ENCODE peak calls at places on chromosomes 3 and 15, in five cellular contexts. G is SK-N-MC, P is mammary epithelial cell, C is IMR-90, B is SK-N-SH. F is an unnamed sample.

GRCh38 chr3:159775372-159775961 is 213.2 kb upstream of the IL12A start:
- DNase-seq in G (no peak), P (peak), C (peak), B (peak), F (peak)

GRCh38 chr3:132083583-132084372 is 49.0 kb upstream of the CPNE4 start:
- DNase-seq in G (no peak), P (peak), C (no peak), B (no peak), F (peak)

GRCh38 chr3:171851685-171852084 is 8.5 kb downstream of the TMEM212 start:
- DNase-seq in G (no peak), P (no peak), C (peak), B (no peak), F (peak)

GRCh38 chr3:42222942-42223693 is 42.9 kb downstream of the CCK start:
- DNase-seq in G (no peak), P (no peak), C (no peak), B (no peak), F (no peak)

GRCh38 chr15:66504563-66505429 is at the start of the genes RPL4 and ZWILCH:
- DNase-seq in G (peak), P (peak), C (peak), B (peak), F (peak)

GRCh38 chr3:59573911-59574310 is 524.1 kb upstream of the CFAP20DC start:
- DNase-seq in G (no peak), P (peak), C (peak), B (no peak), F (peak)

GRCh38 chr3:15804553-15805095 is 6.8 kb upstream of the ANKRD28 start:
- DNase-seq in G (no peak), P (no peak), C (no peak), B (no peak), F (peak)

GRCh38 chr3:171339606-171340005 is 120.6 kb downstream of the TNIK start:
- DNase-seq in G (no peak), P (no peak), C (no peak), B (no peak), F (no peak)

GRCh38 chr3:153591566-153592221 is 429.7 kb downstream of the RAP2B start:
- DNase-seq in G (no peak), P (peak), C (no peak), B (no peak), F (peak)

GRCh38 chr3:21377366-21377765 is 373.6 kb downstream of the ZNF385D start:
- DNase-seq in G (no peak), P (no peak), C (no peak), B (no peak), F (no peak)

GRCh38 chr15:74506515-74506840 is 34.5 kb upstream of the ARID3B start:
- DNase-seq in G (no peak), P (no peak), C (no peak), B (no peak), F (no peak)

GRCh38 chr3:32818431-32819085 is 761 bp downstream of the TRIM71 start:
- DNase-seq in G (no peak), P (no peak), C (no peak), B (peak), F (no peak)

GRCh38 chr3:113948015-113948917 is 453 bp downstream of the ZDHHC23 start:
- DNase-seq in G (no peak), P (peak), C (no peak), B (peak), F (no peak)

GRCh38 chr3:15206662-15207576 is 873 bp downstream of the CAPN7 start:
- DNase-seq in G (no peak), P (peak), C (peak), B (peak), F (peak)

GRCh38 chr3:53337167-53337940 is 10.0 kb downstream of the DCP1A start:
- DNase-seq in G (no peak), P (peak), C (no peak), B (no peak), F (peak)

GRCh38 chr3:60764870-60765269 is 486.4 kb downstream of the FHIT start:
- DNase-seq in G (no peak), P (no peak), C (no peak), B (no peak), F (no peak)

GRCh38 chr3:72386322-72386721 is 461.9 kb downstream of the SHQ1 start:
- DNase-seq in G (no peak), P (no peak), C (no peak), B (no peak), F (no peak)

GRCh38 chr3:122576174-122576940 is 1.1 kb upstream of the PARP15 start:
- DNase-seq in G (no peak), P (no peak), C (no peak), B (no peak), F (no peak)

GRCh38 chr3:45026957-45027356 is 854 bp downstream of the CLEC3B start:
- DNase-seq in G (no peak), P (peak), C (peak), B (no peak), F (no peak)

GRCh38 chr3:127536818-127537810 is 53.4 kb downstream of the TPRA1 start:
- DNase-seq in G (no peak), P (no peak), C (no peak), B (no peak), F (no peak)

GRCh38 chr15:101411085-101411484 is 78.4 kb downstream of the PCSK6 start:
- DNase-seq in G (no peak), P (no peak), C (no peak), B (no peak), F (no peak)

GRCh38 chr3:194485876-194486539 is 794 bp downstream of the ATP13A3 start:
- DNase-seq in G (no peak), P (no peak), C (peak), B (no peak), F (no peak)

GRCh38 chr15:44029940-44030568 is 165.0 kb downstream of the FRMD5 start:
- DNase-seq in G (no peak), P (peak), C (peak), B (no peak), F (peak)

GRCh38 chr3:59877679-59878427 is 828.0 kb upstream of the CFAP20DC start:
- DNase-seq in G (no peak), P (peak), C (peak), B (no peak), F (peak)

GRCh38 chr15:66831801-66832390 is 129.9 kb downstream of the SMAD6 start:
- DNase-seq in G (no peak), P (no peak), C (no peak), B (no peak), F (no peak)

GRCh38 chr3:194294888-194295214 is 56.3 kb downstream of the CPN2 start:
- DNase-seq in G (no peak), P (no peak), C (no peak), B (peak), F (no peak)

GRCh38 chr3:59857589-59858346 is 807.9 kb upstream of the CFAP20DC start:
- DNase-seq in G (peak), P (peak), C (peak), B (peak), F (peak)

GRCh38 chr3:13276438-13277129 is 143.5 kb downstream of the NUP210 start:
- DNase-seq in G (no peak), P (no peak), C (no peak), B (peak), F (no peak)

GRCh38 chr3:187839422-187839821 is 94.2 kb upstream of the BCL6 start:
- DNase-seq in G (no peak), P (peak), C (no peak), B (no peak), F (no peak)

GRCh38 chr3:12449889-12450682 is 34.2 kb upstream of the TSEN2 start:
- DNase-seq in G (no peak), P (no peak), C (no peak), B (no peak), F (no peak)

GRCh38 chr3:114706591-114707224 is 412.9 kb downstream of the TIGIT start:
- DNase-seq in G (no peak), P (peak), C (peak), B (no peak), F (peak)

GRCh38 chr15:89797678-89798201 is 16.9 kb downstream of the ANPEP start:
- DNase-seq in G (no peak), P (no peak), C (no peak), B (no peak), F (no peak)

GRCh38 chr3:118587037-118587741 is 447.5 kb downstream of the IGSF11 start:
- DNase-seq in G (no peak), P (peak), C (no peak), B (no peak), F (no peak)

GRCh38 chr3:177713921-177714900 is 516.9 kb upstream of the TBL1XR1 start:
- DNase-seq in G (no peak), P (no peak), C (no peak), B (peak), F (no peak)

GRCh38 chr3:14524920-14525660 is 15.1 kb downstream of the GRIP2 start:
- DNase-seq in G (no peak), P (no peak), C (no peak), B (no peak), F (no peak)

GRCh38 chr15:36773698-36774097 is 194.3 kb downstream of the CDIN1 start:
- DNase-seq in G (no peak), P (no peak), C (no peak), B (no peak), F (no peak)

GRCh38 chr3:38040400-38040799 is 1.4 kb downstream of the DLEC1 start:
- DNase-seq in G (no peak), P (no peak), C (no peak), B (no peak), F (no peak)

GRCh38 chr3:57088503-57088902 is 28.0 kb downstream of the SPATA12 start:
- DNase-seq in G (no peak), P (no peak), C (no peak), B (no peak), F (no peak)

GRCh38 chr15:90870354-90871096 is 2.1 kb downstream of the FURIN start:
- DNase-seq in G (no peak), P (no peak), C (no peak), B (no peak), F (peak)

GRCh38 chr15:90869140-90869541 is 753 bp downstream of the FURIN start:
- DNase-seq in G (no peak), P (no peak), C (no peak), B (no peak), F (no peak)

GRCh38 chr15:90868261-90868689 is at the start of gene FURIN:
- DNase-seq in G (no peak), P (no peak), C (no peak), B (no peak), F (no peak)

GRCh38 chr15:90871097-90871715 is 2.8 kb downstream of the FURIN start:
- DNase-seq in G (no peak), P (no peak), C (no peak), B (peak), F (no peak)

DNA sequence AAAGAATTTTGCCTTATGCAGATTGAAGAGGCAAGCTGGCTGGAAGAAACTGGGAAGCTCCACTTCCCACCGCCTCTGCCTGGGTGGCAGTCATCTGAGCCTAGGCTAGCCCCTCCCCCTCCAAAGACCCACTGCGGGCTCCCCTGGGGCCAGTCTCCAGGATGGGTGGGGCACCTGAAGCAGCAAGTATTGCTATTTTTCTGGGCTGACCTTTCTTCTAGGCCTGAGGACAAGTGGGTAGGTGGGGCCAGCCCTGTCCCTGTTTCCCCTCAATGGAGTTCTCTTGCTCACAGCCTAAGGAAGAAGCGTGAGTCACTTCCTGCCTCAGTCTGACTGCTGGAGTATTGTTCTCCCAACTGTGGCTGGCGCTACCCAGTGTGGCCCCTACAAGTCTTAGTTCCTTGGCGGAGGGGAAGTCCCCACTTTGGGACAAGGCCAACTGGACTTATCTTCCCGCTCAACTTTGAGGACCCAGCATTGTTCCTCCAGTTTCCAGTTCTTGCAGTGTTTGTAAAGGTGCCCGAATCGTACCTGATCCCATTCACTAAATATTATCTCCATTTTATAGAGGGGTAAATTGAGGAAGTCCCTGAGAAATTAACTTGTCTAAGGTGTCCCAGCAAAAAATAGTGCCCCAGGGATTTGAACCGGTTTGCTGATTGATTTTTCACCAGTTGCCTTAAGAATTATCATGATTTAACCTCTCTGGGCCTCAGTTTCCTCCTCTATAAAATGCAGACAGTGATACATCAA is 1.4 kb downstream of the FURIN start:
- DNase-seq in G (peak), P (peak), C (peak), B (no peak), F (peak)
- H3K4me3 ChIP-seq in G (peak), P (no peak), C (no peak), B (peak), F (no peak)

GRCh38 chr3:27532426-27532825 is 48.2 kb upstream of the SLC4A7 start:
- DNase-seq in G (no peak), P (no peak), C (no peak), B (no peak), F (no peak)
- H3K9ac ChIP-seq in G (no peak), P (no peak), C (peak), B (no peak), F (peak)

DNA sequence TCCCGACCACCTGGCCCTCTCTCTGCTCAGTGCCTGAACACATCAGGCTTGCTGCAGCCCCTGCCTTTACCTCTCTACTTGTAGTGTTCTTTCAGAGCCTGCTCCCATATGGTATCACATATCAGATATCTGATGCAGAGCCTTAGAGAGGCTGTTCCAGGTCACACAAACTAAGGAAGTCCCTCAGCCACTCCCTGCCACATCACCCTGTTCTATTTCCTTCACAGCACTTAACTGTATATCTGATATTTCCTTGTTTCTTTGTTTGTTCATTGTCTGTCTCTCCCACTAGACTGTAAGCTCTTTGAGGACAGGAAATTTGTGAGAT is 976 bp upstream of the ALDH1L1 start:
- DNase-seq in G (no peak), P (no peak), C (no peak), B (no peak), F (no peak)
- H3K4me3 ChIP-seq in G (no peak), P (peak), C (no peak), B (no peak), F (peak)

GRCh38 chr15:34659056-34659455 is 75.6 kb upstream of the GOLGA8B start:
- DNase-seq in G (no peak), P (no peak), C (no peak), B (no peak), F (no peak)
- H3K9ac ChIP-seq in G (no peak), P (no peak), C (no peak), B (no peak), F (no peak)

GRCh38 chr3:65669163-65669875 is 369.4 kb downstream of the MAGI1 start:
- DNase-seq in G (no peak), P (peak), C (peak), B (no peak), F (peak)

GRCh38 chr3:65665922-65666321 is 372.8 kb downstream of the MAGI1 start:
- DNase-seq in G (no peak), P (peak), C (no peak), B (no peak), F (no peak)

GRCh38 chr3:65664927-65665326 is 373.8 kb downstream of the MAGI1 start:
- DNase-seq in G (no peak), P (no peak), C (no peak), B (no peak), F (no peak)

GRCh38 chr3:65666426-65667091 is 372.2 kb downstream of the MAGI1 start:
- DNase-seq in G (no peak), P (peak), C (peak), B (no peak), F (peak)

GRCh38 chr3:65667963-65668362 is 370.8 kb downstream of the MAGI1 start:
- DNase-seq in G (no peak), P (no peak), C (no peak), B (no peak), F (no peak)
- H3K4me3 ChIP-seq in G (no peak), P (no peak), C (no peak), B (no peak), F (no peak)

GRCh38 chr3:112124901-112125607 is 8.0 kb downstream of the GCSAM start:
- DNase-seq in G (no peak), P (no peak), C (no peak), B (no peak), F (no peak)

GRCh38 chr3:112123548-112123947 is 9.5 kb downstream of the GCSAM start:
- DNase-seq in G (no peak), P (no peak), C (no peak), B (no peak), F (no peak)

GRCh38 chr3:112128843-112129727 is 4.0 kb downstream of the GCSAM start:
- DNase-seq in G (no peak), P (peak), C (peak), B (no peak), F (peak)

GRCh38 chr3:112127522-112128494 is 5.2 kb downstream of the GCSAM start:
- DNase-seq in G (no peak), P (no peak), C (no peak), B (no peak), F (no peak)

GRCh38 chr3:112126501-112126900 is 6.5 kb downstream of the GCSAM start:
- DNase-seq in G (peak), P (no peak), C (peak), B (no peak), F (no peak)
- H3K9ac ChIP-seq in G (peak), P (no peak), C (no peak), B (no peak), F (no peak)

GRCh38 chr15:51739056-51739455 is 1.6 kb upstream of the LYSMD2 start:
- DNase-seq in G (no peak), P (peak), C (no peak), B (no peak), F (no peak)

GRCh38 chr15:51737538-51738305 is at the start of gene LYSMD2:
- DNase-seq in G (no peak), P (peak), C (peak), B (peak), F (no peak)

GRCh38 chr15:51736646-51737537 is 563 bp downstream of the LYSMD2 start:
- DNase-seq in G (no peak), P (no peak), C (no peak), B (peak), F (no peak)

GRCh38 chr15:51736069-51736468 is 1.4 kb downstream of the LYSMD2 start:
- DNase-seq in G (no peak), P (no peak), C (no peak), B (peak), F (no peak)

DNA sequence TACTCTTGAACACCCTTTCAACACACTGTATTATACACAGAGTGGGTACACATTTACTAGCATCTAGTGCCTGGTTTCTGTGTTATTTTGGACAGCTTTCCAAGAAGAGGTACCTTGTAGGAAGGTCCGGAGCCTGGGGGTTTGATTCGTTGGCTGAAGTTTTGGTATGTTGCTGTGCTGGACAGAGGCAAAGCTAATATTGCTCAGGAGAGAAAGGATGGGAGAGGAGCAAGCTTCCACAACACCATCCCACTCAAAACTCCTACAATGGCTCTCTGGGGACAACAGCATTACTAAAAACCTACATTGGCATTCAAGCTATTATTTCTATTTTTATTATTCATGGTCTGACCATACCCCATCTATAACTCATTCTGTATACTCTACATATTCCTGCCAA is 1.1 kb upstream of the LYSMD2 start:
- DNase-seq in G (no peak), P (no peak), C (no peak), B (no peak), F (no peak)
- H3K4me3 ChIP-seq in G (no peak), P (no peak), C (no peak), B (no peak), F (no peak)

GRCh38 chr15:65067645-65068416 is at the start of gene RASL12:
- DNase-seq in G (no peak), P (no peak), C (no peak), B (peak), F (no peak)

GRCh38 chr15:65068436-65068835 is 645 bp upstream of the RASL12 start:
- DNase-seq in G (no peak), P (no peak), C (no peak), B (no peak), F (no peak)

GRCh38 chr15:65067334-65067644 is 502 bp downstream of the RASL12 start:
- DNase-seq in G (no peak), P (no peak), C (no peak), B (no peak), F (no peak)

GRCh38 chr15:65066001-65066634 is 1.7 kb downstream of the RASL12 start:
- DNase-seq in G (no peak), P (no peak), C (peak), B (no peak), F (peak)

DNA sequence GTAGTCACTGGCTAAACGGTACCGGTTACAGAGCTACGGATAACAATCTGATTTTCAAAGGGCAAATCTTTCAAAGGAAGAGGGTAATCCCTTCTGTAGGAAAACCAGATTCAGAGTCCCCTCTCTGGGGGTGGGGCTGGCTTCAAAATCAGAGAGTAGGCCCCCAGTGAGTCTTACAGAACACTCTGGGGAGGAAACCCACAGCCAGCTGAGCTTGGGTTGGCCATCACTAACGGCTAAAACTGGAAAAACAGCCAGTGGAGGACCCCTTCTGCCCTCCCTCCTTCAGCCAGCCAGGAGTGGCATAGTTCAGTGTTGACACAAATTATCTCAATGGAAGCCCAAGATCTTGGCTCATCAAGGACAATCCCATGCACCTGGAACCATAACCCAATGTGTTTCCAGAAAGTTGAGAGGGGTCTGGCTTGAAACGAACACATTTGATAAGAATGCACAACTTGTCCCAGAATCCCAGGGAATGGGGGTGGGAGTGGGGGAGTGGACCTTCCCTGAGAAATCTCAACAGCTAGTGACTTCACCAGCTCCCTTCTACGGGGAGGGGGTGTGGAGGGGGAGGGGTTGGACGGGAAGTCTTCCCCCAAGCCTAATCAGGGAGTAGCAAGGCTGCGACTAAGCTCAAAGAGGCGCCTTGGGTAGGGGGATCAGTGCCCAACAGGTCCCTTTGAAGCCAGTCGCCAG is 1.0 kb downstream of the RASL12 start:
- DNase-seq in G (no peak), P (no peak), C (no peak), B (no peak), F (no peak)
- H3K9ac ChIP-seq in G (no peak), P (no peak), C (no peak), B (no peak), F (no peak)